ENCODE peak calls at places on chromosome 20, in eight cellular contexts. One of them, this sample, is unnamed.

GRCh38 chr20:34570859-34571306 is 12.4 kb downstream of the MAP1LC3A start:
- DNase-seq in KBM-7: peak
- DNase-seq in substantia nigra: no peak
- DNase-seq in CD8-positive, alpha-beta T cell: no peak
- DNase-seq in stimulated activated CD4-positive, alpha-beta T cell treated with anti-CD3 and anti-CD28 coated beads, Interleukin-15, amount 100 ng/mL, for 1 hour: no peak
- DNase-seq in head of caudate nucleus: no peak
- DNase-seq in T-helper 1 cell: no peak
- DNase-seq in kidney tubule cell: peak
- DNase-seq in this sample: no peak

GRCh38 chr20:24870876-24871275 is 78.2 kb upstream of the CST7 start:
- DNase-seq in KBM-7: no peak
- DNase-seq in substantia nigra: no peak
- DNase-seq in CD8-positive, alpha-beta T cell: no peak
- DNase-seq in stimulated activated CD4-positive, alpha-beta T cell treated with anti-CD3 and anti-CD28 coated beads, Interleukin-15, amount 100 ng/mL, for 1 hour: no peak
- DNase-seq in head of caudate nucleus: no peak
- DNase-seq in T-helper 1 cell: no peak
- DNase-seq in kidney tubule cell: peak
- DNase-seq in this sample: no peak

GRCh38 chr20:44187763-44188709 is 1.0 kb upstream of the JPH2 start:
- DNase-seq in KBM-7: no peak
- DNase-seq in substantia nigra: no peak
- DNase-seq in CD8-positive, alpha-beta T cell: no peak
- DNase-seq in stimulated activated CD4-positive, alpha-beta T cell treated with anti-CD3 and anti-CD28 coated beads, Interleukin-15, amount 100 ng/mL, for 1 hour: no peak
- DNase-seq in head of caudate nucleus: no peak
- DNase-seq in T-helper 1 cell: no peak
- DNase-seq in kidney tubule cell: peak
- DNase-seq in this sample: no peak

GRCh38 chr20:10916312-10916711 is 242.5 kb upstream of the JAG1 start:
- DNase-seq in KBM-7: no peak
- DNase-seq in substantia nigra: no peak
- DNase-seq in CD8-positive, alpha-beta T cell: no peak
- DNase-seq in stimulated activated CD4-positive, alpha-beta T cell treated with anti-CD3 and anti-CD28 coated beads, Interleukin-15, amount 100 ng/mL, for 1 hour: no peak
- DNase-seq in head of caudate nucleus: no peak
- DNase-seq in T-helper 1 cell: no peak
- DNase-seq in kidney tubule cell: no peak
- DNase-seq in this sample: no peak

GRCh38 chr20:43460172-43460829 is 2.6 kb downstream of the SRSF6 start:
- DNase-seq in KBM-7: no peak
- DNase-seq in substantia nigra: no peak
- DNase-seq in CD8-positive, alpha-beta T cell: no peak
- DNase-seq in stimulated activated CD4-positive, alpha-beta T cell treated with anti-CD3 and anti-CD28 coated beads, Interleukin-15, amount 100 ng/mL, for 1 hour: no peak
- DNase-seq in head of caudate nucleus: no peak
- DNase-seq in T-helper 1 cell: no peak
- DNase-seq in kidney tubule cell: no peak
- DNase-seq in this sample: no peak

GRCh38 chr20:24702501-24703283 is 233.3 kb downstream of the SYNDIG1 start:
- DNase-seq in KBM-7: no peak
- DNase-seq in substantia nigra: no peak
- DNase-seq in CD8-positive, alpha-beta T cell: no peak
- DNase-seq in stimulated activated CD4-positive, alpha-beta T cell treated with anti-CD3 and anti-CD28 coated beads, Interleukin-15, amount 100 ng/mL, for 1 hour: no peak
- DNase-seq in head of caudate nucleus: no peak
- DNase-seq in T-helper 1 cell: no peak
- DNase-seq in kidney tubule cell: no peak
- DNase-seq in this sample: no peak

GRCh38 chr20:24770628-24771556 is 178.2 kb upstream of the CST7 start:
- DNase-seq in KBM-7: no peak
- DNase-seq in substantia nigra: no peak
- DNase-seq in CD8-positive, alpha-beta T cell: no peak
- DNase-seq in stimulated activated CD4-positive, alpha-beta T cell treated with anti-CD3 and anti-CD28 coated beads, Interleukin-15, amount 100 ng/mL, for 1 hour: no peak
- DNase-seq in head of caudate nucleus: no peak
- DNase-seq in T-helper 1 cell: no peak
- DNase-seq in kidney tubule cell: no peak
- DNase-seq in this sample: no peak

GRCh38 chr20:17902531-17903083 is 66.0 kb downstream of the SNX5 start:
- DNase-seq in KBM-7: no peak
- DNase-seq in substantia nigra: no peak
- DNase-seq in CD8-positive, alpha-beta T cell: no peak
- DNase-seq in stimulated activated CD4-positive, alpha-beta T cell treated with anti-CD3 and anti-CD28 coated beads, Interleukin-15, amount 100 ng/mL, for 1 hour: no peak
- DNase-seq in head of caudate nucleus: no peak
- DNase-seq in T-helper 1 cell: no peak
- DNase-seq in kidney tubule cell: no peak
- DNase-seq in this sample: no peak

GRCh38 chr20:31861346-31862156 is 8.8 kb downstream of the DUSP15 start:
- DNase-seq in KBM-7: peak
- DNase-seq in substantia nigra: peak
- DNase-seq in CD8-positive, alpha-beta T cell: peak
- DNase-seq in stimulated activated CD4-positive, alpha-beta T cell treated with anti-CD3 and anti-CD28 coated beads, Interleukin-15, amount 100 ng/mL, for 1 hour: peak
- DNase-seq in head of caudate nucleus: peak
- DNase-seq in T-helper 1 cell: peak
- DNase-seq in kidney tubule cell: peak
- DNase-seq in this sample: peak

GRCh38 chr20:37282558-37282957 is 6.9 kb upstream of the MANBAL start:
- DNase-seq in KBM-7: no peak
- DNase-seq in substantia nigra: no peak
- DNase-seq in CD8-positive, alpha-beta T cell: no peak
- DNase-seq in stimulated activated CD4-positive, alpha-beta T cell treated with anti-CD3 and anti-CD28 coated beads, Interleukin-15, amount 100 ng/mL, for 1 hour: no peak
- DNase-seq in head of caudate nucleus: no peak
- DNase-seq in T-helper 1 cell: no peak
- DNase-seq in kidney tubule cell: peak
- DNase-seq in this sample: no peak

GRCh38 chr20:44456611-44457010 is 19.1 kb upstream of the TTPAL start:
- DNase-seq in KBM-7: no peak
- DNase-seq in substantia nigra: no peak
- DNase-seq in CD8-positive, alpha-beta T cell: no peak
- DNase-seq in stimulated activated CD4-positive, alpha-beta T cell treated with anti-CD3 and anti-CD28 coated beads, Interleukin-15, amount 100 ng/mL, for 1 hour: no peak
- DNase-seq in head of caudate nucleus: no peak
- DNase-seq in T-helper 1 cell: no peak
- DNase-seq in kidney tubule cell: no peak
- DNase-seq in this sample: no peak

GRCh38 chr20:58829531-58829941 is 21.2 kb downstream of the GNAS-AS1 start:
- DNase-seq in KBM-7: no peak
- DNase-seq in substantia nigra: peak
- DNase-seq in CD8-positive, alpha-beta T cell: no peak
- DNase-seq in stimulated activated CD4-positive, alpha-beta T cell treated with anti-CD3 and anti-CD28 coated beads, Interleukin-15, amount 100 ng/mL, for 1 hour: no peak
- DNase-seq in head of caudate nucleus: peak
- DNase-seq in T-helper 1 cell: no peak
- DNase-seq in kidney tubule cell: no peak
- DNase-seq in this sample: no peak

GRCh38 chr20:40938020-40938419 is 90.6 kb upstream of the TOP1 start:
- DNase-seq in KBM-7: no peak
- DNase-seq in substantia nigra: no peak
- DNase-seq in CD8-positive, alpha-beta T cell: no peak
- DNase-seq in stimulated activated CD4-positive, alpha-beta T cell treated with anti-CD3 and anti-CD28 coated beads, Interleukin-15, amount 100 ng/mL, for 1 hour: no peak
- DNase-seq in head of caudate nucleus: no peak
- DNase-seq in T-helper 1 cell: no peak
- DNase-seq in kidney tubule cell: no peak
- DNase-seq in this sample: peak

GRCh38 chr20:8152183-8152582 is 20.1 kb downstream of the PLCB1 start:
- DNase-seq in KBM-7: no peak
- DNase-seq in substantia nigra: no peak
- DNase-seq in CD8-positive, alpha-beta T cell: no peak
- DNase-seq in stimulated activated CD4-positive, alpha-beta T cell treated with anti-CD3 and anti-CD28 coated beads, Interleukin-15, amount 100 ng/mL, for 1 hour: no peak
- DNase-seq in head of caudate nucleus: no peak
- DNase-seq in T-helper 1 cell: no peak
- DNase-seq in kidney tubule cell: peak
- DNase-seq in this sample: no peak

GRCh38 chr20:39960522-39961420 is 728.3 kb downstream of the MAFB start:
- DNase-seq in KBM-7: no peak
- DNase-seq in substantia nigra: no peak
- DNase-seq in CD8-positive, alpha-beta T cell: no peak
- DNase-seq in stimulated activated CD4-positive, alpha-beta T cell treated with anti-CD3 and anti-CD28 coated beads, Interleukin-15, amount 100 ng/mL, for 1 hour: no peak
- DNase-seq in head of caudate nucleus: no peak
- DNase-seq in T-helper 1 cell: no peak
- DNase-seq in kidney tubule cell: no peak
- DNase-seq in this sample: no peak

GRCh38 chr20:38229376-38230252 is 30.9 kb downstream of the KIAA1755 start:
- DNase-seq in KBM-7: peak
- DNase-seq in substantia nigra: no peak
- DNase-seq in CD8-positive, alpha-beta T cell: no peak
- DNase-seq in stimulated activated CD4-positive, alpha-beta T cell treated with anti-CD3 and anti-CD28 coated beads, Interleukin-15, amount 100 ng/mL, for 1 hour: no peak
- DNase-seq in head of caudate nucleus: no peak
- DNase-seq in T-helper 1 cell: no peak
- DNase-seq in kidney tubule cell: peak
- DNase-seq in this sample: peak

GRCh38 chr20:14093652-14094051 is 98.3 kb downstream of the MACROD2 start:
- DNase-seq in KBM-7: no peak
- DNase-seq in substantia nigra: no peak
- DNase-seq in CD8-positive, alpha-beta T cell: no peak
- DNase-seq in stimulated activated CD4-positive, alpha-beta T cell treated with anti-CD3 and anti-CD28 coated beads, Interleukin-15, amount 100 ng/mL, for 1 hour: no peak
- DNase-seq in head of caudate nucleus: no peak
- DNase-seq in T-helper 1 cell: no peak
- DNase-seq in kidney tubule cell: no peak
- DNase-seq in this sample: no peak

GRCh38 chr20:35451295-35451694 is 4.1 kb upstream of the CEP250 start:
- DNase-seq in KBM-7: no peak
- DNase-seq in substantia nigra: no peak
- DNase-seq in CD8-positive, alpha-beta T cell: no peak
- DNase-seq in stimulated activated CD4-positive, alpha-beta T cell treated with anti-CD3 and anti-CD28 coated beads, Interleukin-15, amount 100 ng/mL, for 1 hour: no peak
- DNase-seq in head of caudate nucleus: no peak
- DNase-seq in T-helper 1 cell: no peak
- DNase-seq in kidney tubule cell: no peak
- DNase-seq in this sample: no peak

GRCh38 chr20:15379897-15380296 is 1042.5 kb upstream of the FLRT3 start:
- DNase-seq in KBM-7: no peak
- DNase-seq in substantia nigra: no peak
- DNase-seq in CD8-positive, alpha-beta T cell: no peak
- DNase-seq in stimulated activated CD4-positive, alpha-beta T cell treated with anti-CD3 and anti-CD28 coated beads, Interleukin-15, amount 100 ng/mL, for 1 hour: no peak
- DNase-seq in head of caudate nucleus: no peak
- DNase-seq in T-helper 1 cell: no peak
- DNase-seq in kidney tubule cell: no peak
- DNase-seq in this sample: no peak

GRCh38 chr20:2746636-2747265 is 53.7 kb downstream of the CPXM1 start:
- DNase-seq in KBM-7: peak
- DNase-seq in substantia nigra: no peak
- DNase-seq in CD8-positive, alpha-beta T cell: no peak
- DNase-seq in stimulated activated CD4-positive, alpha-beta T cell treated with anti-CD3 and anti-CD28 coated beads, Interleukin-15, amount 100 ng/mL, for 1 hour: no peak
- DNase-seq in head of caudate nucleus: no peak
- DNase-seq in T-helper 1 cell: no peak
- DNase-seq in kidney tubule cell: no peak
- DNase-seq in this sample: peak

GRCh38 chr20:43844778-43845614 is 69.7 kb upstream of the TOX2 start:
- DNase-seq in KBM-7: no peak
- DNase-seq in substantia nigra: no peak
- DNase-seq in CD8-positive, alpha-beta T cell: no peak
- DNase-seq in stimulated activated CD4-positive, alpha-beta T cell treated with anti-CD3 and anti-CD28 coated beads, Interleukin-15, amount 100 ng/mL, for 1 hour: no peak
- DNase-seq in head of caudate nucleus: no peak
- DNase-seq in T-helper 1 cell: no peak
- DNase-seq in kidney tubule cell: peak
- DNase-seq in this sample: peak

GRCh38 chr20:39112196-39112743 is 150.1 kb downstream of the DHX35 start:
- DNase-seq in KBM-7: peak
- DNase-seq in substantia nigra: peak
- DNase-seq in CD8-positive, alpha-beta T cell: no peak
- DNase-seq in stimulated activated CD4-positive, alpha-beta T cell treated with anti-CD3 and anti-CD28 coated beads, Interleukin-15, amount 100 ng/mL, for 1 hour: no peak
- DNase-seq in head of caudate nucleus: no peak
- DNase-seq in T-helper 1 cell: no peak
- DNase-seq in kidney tubule cell: peak
- DNase-seq in this sample: peak

GRCh38 chr20:64153410-64153809 is 10.8 kb upstream of the MYT1 start:
- DNase-seq in KBM-7: no peak
- DNase-seq in substantia nigra: no peak
- DNase-seq in CD8-positive, alpha-beta T cell: no peak
- DNase-seq in stimulated activated CD4-positive, alpha-beta T cell treated with anti-CD3 and anti-CD28 coated beads, Interleukin-15, amount 100 ng/mL, for 1 hour: no peak
- DNase-seq in head of caudate nucleus: no peak
- DNase-seq in T-helper 1 cell: no peak
- DNase-seq in kidney tubule cell: no peak
- DNase-seq in this sample: no peak

GRCh38 chr20:37911262-37911661 is 8.3 kb downstream of the VSTM2L start:
- DNase-seq in KBM-7: no peak
- DNase-seq in substantia nigra: no peak
- DNase-seq in CD8-positive, alpha-beta T cell: no peak
- DNase-seq in stimulated activated CD4-positive, alpha-beta T cell treated with anti-CD3 and anti-CD28 coated beads, Interleukin-15, amount 100 ng/mL, for 1 hour: no peak
- DNase-seq in head of caudate nucleus: no peak
- DNase-seq in T-helper 1 cell: no peak
- DNase-seq in kidney tubule cell: no peak
- DNase-seq in this sample: no peak

GRCh38 chr20:10314198-10314597 is 95.6 kb downstream of the SNAP25 start:
- DNase-seq in KBM-7: no peak
- DNase-seq in substantia nigra: no peak
- DNase-seq in CD8-positive, alpha-beta T cell: no peak
- DNase-seq in stimulated activated CD4-positive, alpha-beta T cell treated with anti-CD3 and anti-CD28 coated beads, Interleukin-15, amount 100 ng/mL, for 1 hour: no peak
- DNase-seq in head of caudate nucleus: peak
- DNase-seq in T-helper 1 cell: no peak
- DNase-seq in kidney tubule cell: no peak
- DNase-seq in this sample: no peak